ENCODE peak calls at places on chromosomes 3 and 15, in seven cellular contexts. One of them, this sample, is unnamed.

GRCh38 chr3:135929670-135930069 is 35.9 kb upstream of the PPP2R3A start:
- DNase-seq in H7: no peak
- DNase-seq in fibroblast of mammary gland: peak
- DNase-seq in activated T-helper 9 cell treated with anti-CD3 and anti-CD28 coated beads, Interleukin-2, amount 50 U/mL, for 16 hours: no peak
- DNase-seq in HEK293T: no peak
- DNase-seq in NCI-H510A treated with DMSO at 0.1 percent for 48 hours: no peak
- DNase-seq in ovary: peak
- DNase-seq in this sample: no peak

GRCh38 chr15:84740691-84741090 is 7.7 kb upstream of the ZNF592 start:
- DNase-seq in fibroblast of mammary gland: no peak
- DNase-seq in ovary: no peak
- DNase-seq in H7: no peak
- DNase-seq in HEK293T: no peak
- DNase-seq in activated T-helper 9 cell treated with anti-CD3 and anti-CD28 coated beads, Interleukin-2, amount 50 U/mL, for 16 hours: no peak
- DNase-seq in NCI-H510A treated with DMSO at 0.1 percent for 48 hours: no peak
- DNase-seq in this sample: no peak

GRCh38 chr3:17905996-17906395 is 163.6 kb upstream of the TBC1D5 start:
- DNase-seq in activated T-helper 9 cell treated with anti-CD3 and anti-CD28 coated beads, Interleukin-2, amount 50 U/mL, for 16 hours: no peak
- DNase-seq in ovary: no peak
- DNase-seq in H7: no peak
- DNase-seq in fibroblast of mammary gland: no peak
- DNase-seq in NCI-H510A treated with DMSO at 0.1 percent for 48 hours: no peak
- DNase-seq in HEK293T: no peak
- DNase-seq in this sample: no peak

GRCh38 chr3:73401616-73402265 is 223.0 kb downstream of the PDZRN3 start:
- DNase-seq in fibroblast of mammary gland: no peak
- DNase-seq in NCI-H510A treated with DMSO at 0.1 percent for 48 hours: no peak
- DNase-seq in activated T-helper 9 cell treated with anti-CD3 and anti-CD28 coated beads, Interleukin-2, amount 50 U/mL, for 16 hours: no peak
- DNase-seq in H7: no peak
- DNase-seq in ovary: peak
- DNase-seq in HEK293T: no peak
- DNase-seq in this sample: no peak

GRCh38 chr3:132344666-132345280 is 27.6 kb downstream of the ACP3 start:
- DNase-seq in ovary: no peak
- DNase-seq in HEK293T: no peak
- DNase-seq in fibroblast of mammary gland: peak
- DNase-seq in H7: no peak
- DNase-seq in NCI-H510A treated with DMSO at 0.1 percent for 48 hours: no peak
- DNase-seq in activated T-helper 9 cell treated with anti-CD3 and anti-CD28 coated beads, Interleukin-2, amount 50 U/mL, for 16 hours: no peak
- DNase-seq in this sample: peak

GRCh38 chr15:73697033-73697467 is 12.9 kb downstream of the CD276 start:
- DNase-seq in ovary: peak
- DNase-seq in HEK293T: no peak
- DNase-seq in NCI-H510A treated with DMSO at 0.1 percent for 48 hours: peak
- DNase-seq in H7: peak
- DNase-seq in activated T-helper 9 cell treated with anti-CD3 and anti-CD28 coated beads, Interleukin-2, amount 50 U/mL, for 16 hours: peak
- DNase-seq in fibroblast of mammary gland: peak
- DNase-seq in this sample: no peak

GRCh38 chr3:177177670-177178295 is 19.5 kb downstream of the TBL1XR1 start:
- DNase-seq in activated T-helper 9 cell treated with anti-CD3 and anti-CD28 coated beads, Interleukin-2, amount 50 U/mL, for 16 hours: no peak
- DNase-seq in fibroblast of mammary gland: no peak
- DNase-seq in HEK293T: no peak
- DNase-seq in NCI-H510A treated with DMSO at 0.1 percent for 48 hours: no peak
- DNase-seq in ovary: no peak
- DNase-seq in H7: no peak
- DNase-seq in this sample: no peak

GRCh38 chr15:39776068-39776467 is 6.6 kb downstream of the FSIP1 start:
- DNase-seq in ovary: no peak
- DNase-seq in NCI-H510A treated with DMSO at 0.1 percent for 48 hours: no peak
- DNase-seq in fibroblast of mammary gland: no peak
- DNase-seq in H7: peak
- DNase-seq in HEK293T: no peak
- DNase-seq in activated T-helper 9 cell treated with anti-CD3 and anti-CD28 coated beads, Interleukin-2, amount 50 U/mL, for 16 hours: no peak
- DNase-seq in this sample: no peak

GRCh38 chr15:63473999-63474809 is 30.2 kb upstream of the USP3 start:
- DNase-seq in fibroblast of mammary gland: peak
- DNase-seq in NCI-H510A treated with DMSO at 0.1 percent for 48 hours: peak
- DNase-seq in activated T-helper 9 cell treated with anti-CD3 and anti-CD28 coated beads, Interleukin-2, amount 50 U/mL, for 16 hours: peak
- DNase-seq in HEK293T: no peak
- DNase-seq in H7: peak
- DNase-seq in ovary: no peak
- DNase-seq in this sample: no peak

GRCh38 chr15:37837276-37837675 is 97.2 kb upstream of the TMCO5A start:
- DNase-seq in activated T-helper 9 cell treated with anti-CD3 and anti-CD28 coated beads, Interleukin-2, amount 50 U/mL, for 16 hours: no peak
- DNase-seq in HEK293T: no peak
- DNase-seq in H7: no peak
- DNase-seq in fibroblast of mammary gland: peak
- DNase-seq in NCI-H510A treated with DMSO at 0.1 percent for 48 hours: no peak
- DNase-seq in ovary: no peak
- DNase-seq in this sample: no peak

GRCh38 chr3:169771651-169772529 is 1.3 kb upstream of the MYNN start:
- DNase-seq in NCI-H510A treated with DMSO at 0.1 percent for 48 hours: peak
- DNase-seq in activated T-helper 9 cell treated with anti-CD3 and anti-CD28 coated beads, Interleukin-2, amount 50 U/mL, for 16 hours: no peak
- DNase-seq in H7: peak
- DNase-seq in HEK293T: peak
- DNase-seq in fibroblast of mammary gland: peak
- DNase-seq in ovary: peak
- DNase-seq in this sample: peak

GRCh38 chr3:99114565-99115291 is 213.2 kb upstream of the DCBLD2 start:
- DNase-seq in H7: peak
- DNase-seq in ovary: no peak
- DNase-seq in activated T-helper 9 cell treated with anti-CD3 and anti-CD28 coated beads, Interleukin-2, amount 50 U/mL, for 16 hours: no peak
- DNase-seq in NCI-H510A treated with DMSO at 0.1 percent for 48 hours: no peak
- DNase-seq in HEK293T: peak
- DNase-seq in fibroblast of mammary gland: peak
- DNase-seq in this sample: peak

GRCh38 chr3:141303481-141304223 is 64.7 kb upstream of the ZBTB38 start:
- DNase-seq in NCI-H510A treated with DMSO at 0.1 percent for 48 hours: peak
- DNase-seq in fibroblast of mammary gland: peak
- DNase-seq in HEK293T: peak
- DNase-seq in ovary: peak
- DNase-seq in activated T-helper 9 cell treated with anti-CD3 and anti-CD28 coated beads, Interleukin-2, amount 50 U/mL, for 16 hours: no peak
- DNase-seq in H7: peak
- DNase-seq in this sample: peak

GRCh38 chr3:38095687-38096483 is 41.0 kb downstream of the ACAA1 start:
- DNase-seq in activated T-helper 9 cell treated with anti-CD3 and anti-CD28 coated beads, Interleukin-2, amount 50 U/mL, for 16 hours: no peak
- DNase-seq in ovary: no peak
- DNase-seq in HEK293T: no peak
- DNase-seq in fibroblast of mammary gland: no peak
- DNase-seq in H7: no peak
- DNase-seq in NCI-H510A treated with DMSO at 0.1 percent for 48 hours: no peak
- DNase-seq in this sample: no peak

GRCh38 chr3:182962162-182962561 is 18.2 kb downstream of the DCUN1D1 start:
- DNase-seq in ovary: no peak
- DNase-seq in HEK293T: no peak
- DNase-seq in fibroblast of mammary gland: no peak
- DNase-seq in activated T-helper 9 cell treated with anti-CD3 and anti-CD28 coated beads, Interleukin-2, amount 50 U/mL, for 16 hours: no peak
- DNase-seq in H7: no peak
- DNase-seq in NCI-H510A treated with DMSO at 0.1 percent for 48 hours: no peak
- DNase-seq in this sample: no peak

GRCh38 chr3:80227216-80227615 is 459.4 kb upstream of the ROBO1 start:
- DNase-seq in ovary: no peak
- DNase-seq in NCI-H510A treated with DMSO at 0.1 percent for 48 hours: no peak
- DNase-seq in activated T-helper 9 cell treated with anti-CD3 and anti-CD28 coated beads, Interleukin-2, amount 50 U/mL, for 16 hours: no peak
- DNase-seq in HEK293T: no peak
- DNase-seq in H7: no peak
- DNase-seq in fibroblast of mammary gland: peak
- DNase-seq in this sample: no peak

GRCh38 chr3:50275160-50275995 is 3.5 kb upstream of the LSMEM2 start:
- DNase-seq in H7: peak
- DNase-seq in NCI-H510A treated with DMSO at 0.1 percent for 48 hours: no peak
- DNase-seq in fibroblast of mammary gland: no peak
- DNase-seq in HEK293T: no peak
- DNase-seq in activated T-helper 9 cell treated with anti-CD3 and anti-CD28 coated beads, Interleukin-2, amount 50 U/mL, for 16 hours: no peak
- DNase-seq in ovary: peak
- DNase-seq in this sample: no peak

GRCh38 chr3:27681249-27681748 is 40.8 kb downstream of the EOMES start:
- DNase-seq in activated T-helper 9 cell treated with anti-CD3 and anti-CD28 coated beads, Interleukin-2, amount 50 U/mL, for 16 hours: peak
- DNase-seq in fibroblast of mammary gland: peak
- DNase-seq in H7: peak
- DNase-seq in HEK293T: peak
- DNase-seq in NCI-H510A treated with DMSO at 0.1 percent for 48 hours: peak
- DNase-seq in ovary: no peak
- DNase-seq in this sample: peak

GRCh38 chr3:8621872-8622271 is 22.7 kb downstream of the SSUH2 start:
- DNase-seq in activated T-helper 9 cell treated with anti-CD3 and anti-CD28 coated beads, Interleukin-2, amount 50 U/mL, for 16 hours: no peak
- DNase-seq in ovary: no peak
- DNase-seq in NCI-H510A treated with DMSO at 0.1 percent for 48 hours: no peak
- DNase-seq in fibroblast of mammary gland: peak
- DNase-seq in H7: no peak
- DNase-seq in HEK293T: no peak
- DNase-seq in this sample: no peak

GRCh38 chr3:125679258-125679657 is 84.0 kb upstream of the OSBPL11 start:
- DNase-seq in HEK293T: peak
- DNase-seq in NCI-H510A treated with DMSO at 0.1 percent for 48 hours: no peak
- DNase-seq in ovary: no peak
- DNase-seq in H7: no peak
- DNase-seq in fibroblast of mammary gland: no peak
- DNase-seq in activated T-helper 9 cell treated with anti-CD3 and anti-CD28 coated beads, Interleukin-2, amount 50 U/mL, for 16 hours: no peak
- DNase-seq in this sample: no peak

GRCh38 chr15:40155270-40155910 is 5.5 kb upstream of the BUB1B start:
- DNase-seq in fibroblast of mammary gland: no peak
- DNase-seq in H7: peak
- DNase-seq in ovary: no peak
- DNase-seq in HEK293T: no peak
- DNase-seq in NCI-H510A treated with DMSO at 0.1 percent for 48 hours: peak
- DNase-seq in activated T-helper 9 cell treated with anti-CD3 and anti-CD28 coated beads, Interleukin-2, amount 50 U/mL, for 16 hours: no peak
- DNase-seq in this sample: no peak

This sample was measured in HCT116.